ENCODE peak calls at places on chromosomes 7 and 10, in eight cellular contexts. Z, N, L, D, B, O, C and M are unnamed samples.
A peak's percentile ranks its signal among the peaks of the same experiment; 100 is the strongest.

GRCh38 chr10:31083765-31084184 is 52.1 kb upstream of the ZNF438 start:
- DNase-seq in Z (peak; percentile 72), N (peak; percentile 15), L (peak; percentile 50), D (peak; percentile 49), B (peak; percentile 74), O (no peak), C (peak; percentile 66), M (peak; percentile 75)

GRCh38 chr7:106534271-106534846 is 126.6 kb downstream of the CCDC71L start:
- DNase-seq in Z (no peak), N (no peak), L (no peak), D (no peak), B (no peak), O (no peak), C (no peak), M (no peak)

GRCh38 chr10:69087600-69088470 is at the start of gene SRGN:
- DNase-seq in Z (no peak), N (peak; percentile 75), L (peak; percentile 67), D (peak; percentile 95), B (peak; percentile 99), O (no peak), C (peak; percentile 98), M (peak; percentile 95)

GRCh38 chr10:96309631-96310358 is 5.6 kb downstream of the DNTT start:
- DNase-seq in Z (no peak), N (no peak), L (no peak), D (no peak), B (no peak), O (no peak), C (no peak), M (no peak)

GRCh38 chr10:91050371-91051034 is 129.6 kb upstream of the ANKRD1 start:
- DNase-seq in Z (no peak), N (no peak), L (no peak), D (no peak), B (no peak), O (no peak), C (peak; percentile 43), M (no peak)

GRCh38 chr7:22718200-22718711 is 8.7 kb upstream of the IL6 start:
- DNase-seq in Z (no peak), N (no peak), L (no peak), D (peak; percentile 97), B (peak; percentile 94), O (no peak), C (peak; percentile 94), M (no peak)

GRCh38 chr10:17847586-17848296 is 38.6 kb downstream of the MRC1 start:
- DNase-seq in Z (no peak), N (peak; percentile 11), L (no peak), D (peak; percentile 51), B (peak; percentile 30), O (no peak), C (peak; percentile 65), M (no peak)

GRCh38 chr10:71750124-71750841 is 23.0 kb downstream of the VSIR start:
- DNase-seq in Z (no peak), N (no peak), L (no peak), D (no peak), B (no peak), O (no peak), C (no peak), M (no peak)

GRCh38 chr7:46568420-46569116 is 647.5 kb upstream of the IGFBP3 start:
- DNase-seq in Z (no peak), N (no peak), L (peak; percentile 37), D (no peak), B (peak; percentile 75), O (no peak), C (no peak), M (no peak)

GRCh38 chr7:91325731-91326130 is 61.5 kb downstream of the FZD1 start:
- DNase-seq in Z (no peak), N (no peak), L (no peak), D (no peak), B (no peak), O (no peak), C (no peak), M (no peak)

GRCh38 chr10:32244421-32245207 is 102.3 kb downstream of the EPC1 start:
- DNase-seq in Z (no peak), N (no peak), L (no peak), D (no peak), B (no peak), O (no peak), C (no peak), M (no peak)

GRCh38 chr10:32244011-32244410 is 102.9 kb downstream of the EPC1 start:
- DNase-seq in Z (no peak), N (no peak), L (no peak), D (no peak), B (no peak), O (no peak), C (no peak), M (no peak)

GRCh38 chr10:32241946-32242345 is 105.0 kb downstream of the EPC1 start:
- DNase-seq in Z (no peak), N (no peak), L (no peak), D (peak; percentile 32), B (no peak), O (no peak), C (no peak), M (no peak)

GRCh38 chr10:32246685-32247084 is 100.3 kb downstream of the EPC1 start:
- DNase-seq in Z (no peak), N (no peak), L (no peak), D (no peak), B (no peak), O (no peak), C (no peak), M (no peak)

DNA sequence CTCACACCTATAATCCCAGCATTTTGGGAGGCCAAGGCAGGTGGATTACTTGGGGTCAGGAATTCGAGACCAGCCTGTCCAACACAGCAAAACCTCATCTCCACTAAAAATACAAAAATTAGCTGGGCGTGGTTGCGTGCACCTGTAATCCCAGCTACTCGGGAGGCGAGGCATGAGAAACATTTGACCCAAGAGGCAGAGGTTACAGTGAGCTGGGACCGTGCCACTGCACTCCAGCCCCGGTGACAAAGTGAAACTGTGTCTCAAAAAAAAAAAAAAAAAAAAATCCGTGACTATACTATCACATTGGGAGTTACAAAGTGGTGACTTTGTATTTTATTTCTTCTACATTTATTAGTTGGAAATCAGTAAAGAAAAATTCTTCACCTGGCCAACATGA is 101.2 kb downstream of the EPC1 start:
- DNase-seq in Z (no peak), N (no peak), L (no peak), D (no peak), B (no peak), O (no peak), C (no peak), M (no peak)
- H3K4me3 ChIP-seq in Z (no peak overlapping the region), N (no peak overlapping the region), L (no peak overlapping the region), D (no peak overlapping the region), B (no peak overlapping the region), O (no peak overlapping the region), C (no peak overlapping the region), M (no peak overlapping the region)

GRCh38 chr7:158357106-158357897 is 230.3 kb downstream of the PTPRN2 start:
- DNase-seq in Z (no peak), N (no peak), L (no peak), D (no peak), B (no peak), O (no peak), C (no peak), M (no peak)

GRCh38 chr7:158354861-158355260 is 232.8 kb downstream of the PTPRN2 start:
- DNase-seq in Z (no peak), N (no peak), L (no peak), D (no peak), B (no peak), O (no peak), C (no peak), M (no peak)

GRCh38 chr7:158356454-158356853 is 231.2 kb downstream of the PTPRN2 start:
- DNase-seq in Z (no peak), N (no peak), L (no peak), D (no peak), B (no peak), O (no peak), C (peak; percentile 14), M (no peak)

GRCh38 chr7:158353606-158354570 is 233.7 kb downstream of the PTPRN2 start:
- DNase-seq in Z (peak; percentile 22), N (peak; percentile 30), L (peak; percentile 30), D (no peak), B (peak; percentile 61), O (no peak), C (peak; percentile 51), M (no peak)

DNA sequence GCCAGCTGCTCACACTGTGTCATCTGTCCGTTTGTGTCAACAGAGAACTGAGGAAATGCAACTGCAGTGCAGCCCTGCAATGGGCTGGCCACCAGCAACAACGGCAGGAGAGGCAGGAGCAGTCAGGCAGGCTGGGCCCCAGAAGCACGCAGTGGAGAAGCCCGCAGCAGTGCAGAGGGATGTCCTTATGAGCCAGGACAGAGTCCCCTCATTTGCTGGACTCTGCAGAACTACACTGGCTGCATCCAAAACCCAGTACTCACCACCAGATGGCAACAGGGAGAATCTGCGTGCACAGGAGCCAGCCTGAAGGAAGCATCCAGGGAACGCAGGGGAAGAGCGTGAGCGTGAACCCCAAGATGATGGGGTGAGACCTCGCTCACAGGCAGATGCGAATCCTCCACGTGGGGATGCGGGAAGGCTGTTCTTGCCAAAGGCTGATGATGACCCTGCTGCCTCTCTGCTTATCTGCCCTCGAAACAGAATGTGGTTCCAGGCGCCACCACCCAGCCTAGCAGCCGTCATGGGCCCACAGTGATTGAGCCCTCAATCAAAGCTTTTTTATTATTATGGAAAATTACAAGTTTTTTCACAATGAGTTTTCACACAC is 232.1 kb downstream of the PTPRN2 start:
- DNase-seq in Z (peak; percentile 4), N (no peak), L (peak; percentile 17), D (no peak), B (peak; percentile 58), O (no peak), C (peak; percentile 35), M (no peak)
- TF ChIP-seq CTCF in Z (peak; percentile 64), N (peak; percentile 44), L (no peak), D (no peak), B (peak; percentile 69), O (peak; percentile 22), C (peak; percentile 56), M (no peak)

GRCh38 chr7:104976966-104977636 is 36.9 kb upstream of the KMT2E start:
- DNase-seq in Z (no peak), N (no peak), L (no peak), D (no peak), B (no peak), O (no peak), C (no peak), M (no peak)

GRCh38 chr7:104973227-104973626 is 40.8 kb upstream of the KMT2E start:
- DNase-seq in Z (no peak), N (no peak), L (no peak), D (no peak), B (no peak), O (no peak), C (no peak), M (no peak)

GRCh38 chr7:104972510-104972909 is 41.5 kb upstream of the KMT2E start:
- DNase-seq in Z (no peak), N (no peak), L (no peak), D (peak; percentile 75), B (no peak), O (no peak), C (peak; percentile 50), M (no peak)

GRCh38 chr7:104971290-104972071 is 42.5 kb upstream of the KMT2E start:
- DNase-seq in Z (no peak), N (no peak), L (peak; percentile 70), D (peak; percentile 44), B (peak; percentile 47), O (no peak), C (no peak), M (no peak)

GRCh38 chr7:104973909-104974415 is 40.0 kb upstream of the KMT2E start:
- DNase-seq in Z (no peak), N (no peak), L (peak; percentile 67), D (peak; percentile 89), B (no peak), O (no peak), C (peak; percentile 75), M (no peak)
- H3K4me3 ChIP-seq in Z (no peak overlapping the region), N (no peak overlapping the region), L (no peak overlapping the region), D (no peak overlapping the region), B (no peak overlapping the region), O (no peak overlapping the region), C (no peak overlapping the region), M (no peak overlapping the region)

GRCh38 chr10:3475367-3475766 is 302.8 kb upstream of the PITRM1 start:
- DNase-seq in Z (no peak), N (no peak), L (no peak), D (no peak), B (no peak), O (no peak), C (no peak), M (no peak)
- TF ChIP-seq CTCF in Z (no peak), N (no peak), L (no peak), D (no peak), B (no peak), O (no peak), C (no peak), M (no peak)